ENCODE peak calls at places on chromosomes 4 and X, in seven cellular contexts. Q, R, W, K, Z, P and O are unnamed samples.

GRCh38 chrX:119374736-119375135 is 24.4 kb upstream of the SLC25A43 start:
- DNase-seq in Q (no peak), R (no peak), W (no peak), K (no peak), Z (no peak), P (no peak), O (no peak)

GRCh38 chrX:53013291-53013690 is 35.3 kb upstream of the GPR173 start:
- DNase-seq in Q (no peak), R (no peak), W (no peak), K (no peak), Z (no peak), P (no peak), O (no peak)

GRCh38 chr4:106246441-106246840 is 69.6 kb downstream of the TBCK start:
- DNase-seq in Q (no peak), R (no peak), W (no peak), K (no peak), Z (no peak), P (no peak), O (no peak)

GRCh38 chr4:151015458-151016344 is 617 bp upstream of the LRBA start:
- DNase-seq in Q (peak; percentile 83), R (peak; percentile 70), W (peak; percentile 82), K (peak; percentile 82), Z (peak; percentile 93), P (no peak), O (peak; percentile 81)

GRCh38 chrX:42195506-42195905 is 272.2 kb upstream of the CASK start:
- DNase-seq in Q (no peak), R (no peak), W (no peak), K (no peak), Z (no peak), P (no peak), O (no peak)

GRCh38 chr4:152310223-152310622 is 225.7 kb downstream of the FBXW7 start:
- DNase-seq in Q (no peak), R (no peak), W (no peak), K (no peak), Z (no peak), P (no peak), O (no peak)

GRCh38 chr4:101556845-101557244 is 209.5 kb upstream of the PPP3CA start:
- DNase-seq in Q (peak; percentile 29), R (no peak), W (no peak), K (no peak), Z (no peak), P (no peak), O (peak; percentile 70)

GRCh38 chr4:113468165-113469022 is 293.1 kb downstream of the CAMK2D start:
- DNase-seq in Q (peak; percentile 57), R (no peak), W (peak; percentile 14), K (no peak), Z (no peak), P (peak; percentile 100), O (no peak)

GRCh38 chr4:127622923-127623754 is 9.6 kb upstream of the INTU start:
- DNase-seq in Q (peak; percentile 5), R (peak; percentile 63), W (peak; percentile 2), K (peak; percentile 76), Z (peak; percentile 67), P (no peak), O (no peak)

GRCh38 chrX:113384628-113385027 is 544.0 kb upstream of the AMOT start:
- DNase-seq in Q (no peak), R (no peak), W (no peak), K (no peak), Z (no peak), P (peak; percentile 70), O (no peak)

GRCh38 chr4:27760176-27760575 is 899.5 kb downstream of the STIM2 start:
- DNase-seq in Q (no peak), R (no peak), W (no peak), K (no peak), Z (no peak), P (no peak), O (no peak)

GRCh38 chr4:157014621-157015591 is 43.3 kb upstream of the PDGFC start:
- DNase-seq in Q (no peak), R (no peak), W (no peak), K (no peak), Z (no peak), P (peak; percentile 69), O (no peak)

GRCh38 chr4:188295899-188296298 is 156.7 kb downstream of the TRIML1 start:
- DNase-seq in Q (no peak), R (no peak), W (no peak), K (peak; percentile 62), Z (no peak), P (peak; percentile 6), O (no peak)

GRCh38 chr4:122604146-122604545 is 16.7 kb downstream of the IL21 start:
- DNase-seq in Q (no peak), R (no peak), W (no peak), K (no peak), Z (no peak), P (no peak), O (no peak)